ENCODE peak calls at places on chromosomes 2 and 18, in five cellular contexts. L, H, F, X and V are unnamed samples.

GRCh38 chr2:67389286-67389685 is 7.8 kb upstream of the ETAA1 start:
- DNase-seq in H (peak), L (peak), F (no peak), X (no peak), V (no peak)

GRCh38 chr2:231709636-231709980 is 1.3 kb downstream of the PTMA start:
- DNase-seq in F (peak), L (no peak), X (peak), H (no peak), V (peak)

GRCh38 chr2:239311132-239312040 is 89.4 kb downstream of the HDAC4 start:
- DNase-seq in X (no peak), H (no peak), L (no peak), F (no peak), V (no peak)

GRCh38 chr18:51013259-51013658 is 16.8 kb upstream of the SMAD4 start:
- DNase-seq in X (no peak), F (no peak), L (no peak), H (no peak), V (no peak)

GRCh38 chr18:62486290-62486964 is 36.4 kb upstream of the ZCCHC2 start:
- DNase-seq in L (peak), H (no peak), F (no peak), X (no peak), V (no peak)

GRCh38 chr2:240365971-240366471 is 69.4 kb upstream of the GPC1 start:
- DNase-seq in X (no peak), F (no peak), H (no peak), L (no peak), V (no peak)

GRCh38 chr2:178764097-178764496 is 43.1 kb downstream of the TTN start:
- DNase-seq in F (no peak), L (peak), H (no peak), X (no peak), V (no peak)

GRCh38 chr2:158748925-158749590 is 46.1 kb upstream of the DAPL1 start:
- DNase-seq in F (no peak), L (no peak), H (no peak), X (no peak), V (no peak)

GRCh38 chr18:37502036-37502435 is 63.6 kb downstream of the CELF4 start:
- DNase-seq in X (no peak), F (no peak), L (no peak), H (no peak), V (no peak)

GRCh38 chr2:186976329-186976728 is 127.4 kb upstream of the ZSWIM2 start:
- DNase-seq in X (no peak), H (no peak), F (no peak), L (no peak), V (no peak)

GRCh38 chr2:54549912-54550518 is 93.9 kb downstream of the SPTBN1 start:
- DNase-seq in L (no peak), X (no peak), H (no peak), F (no peak), V (no peak)

GRCh38 chr18:47931707-47932103 is 1.2 kb upstream of the SMAD2 start:
- DNase-seq in H (no peak), L (peak), X (peak), F (peak), V (peak)

GRCh38 chr2:200765139-200765951 is 46.4 kb upstream of the BZW1 start:
- DNase-seq in X (no peak), H (peak), F (peak), L (peak), V (peak)

GRCh38 chr2:178296394-178297090 is 102.2 kb downstream of the OSBPL6 start:
- DNase-seq in H (no peak), X (no peak), F (no peak), L (no peak), V (no peak)

GRCh38 chr18:25678226-25678625 is 326.3 kb upstream of the ZNF521 start:
- DNase-seq in H (no peak), X (no peak), F (no peak), L (no peak), V (no peak)

GRCh38 chr18:65753520-65753919 is 2.7 kb downstream of the CDH7 start:
- DNase-seq in L (peak), F (no peak), X (no peak), H (no peak), V (peak)

GRCh38 chr18:32450026-32450681 is 20.5 kb downstream of the GAREM1 start:
- DNase-seq in F (no peak), L (no peak), H (no peak), X (no peak), V (no peak)

GRCh38 chr2:209872675-209873074 is 101.0 kb downstream of the UNC80 start:
- DNase-seq in X (no peak), F (no peak), L (peak), H (no peak), V (no peak)